ENCODE peak calls at places on chromosomes 2 and 18, in five cellular contexts. P is WERI-Rb-1; G is CD8-positive, alpha-beta T cell; Y is fibroblast of lung; U is OCI-LY7. O is an unnamed sample.

GRCh38 chr2:240622631-240623235 is 2.5 kb upstream of the GPR35 start:
- DNase-seq in P (peak), G (peak), Y (no peak), U (no peak), O (no peak)

GRCh38 chr2:62577994-62578836 is 72.2 kb upstream of the TMEM17 start:
- DNase-seq in P (no peak), G (no peak), Y (peak), U (no peak), O (peak)

GRCh38 chr2:94870392-94871225 is 621 bp upstream of the TEKT4 start:
- DNase-seq in P (peak), G (no peak), Y (no peak), U (peak), O (no peak)

GRCh38 chr2:26640331-26640745 is 828 bp downstream of the CIB4 start:
- DNase-seq in P (no peak), G (no peak), Y (peak), U (no peak), O (peak)

GRCh38 chr2:166653185-166653813 is 159.2 kb upstream of the SCN7A start:
- DNase-seq in P (no peak), G (no peak), Y (peak), U (no peak), O (peak)

GRCh38 chr18:23107718-23108117 is 27.6 kb upstream of the CABLES1 start:
- DNase-seq in P (no peak), G (no peak), Y (no peak), U (no peak), O (no peak)

GRCh38 chr2:64273524-64274398 is 129.5 kb upstream of the PELI1 start:
- DNase-seq in P (no peak), G (no peak), Y (peak), U (no peak), O (peak)

GRCh38 chr2:176370423-176370822 is 101.2 kb downstream of the MTX2 start:
- DNase-seq in P (no peak), G (no peak), Y (no peak), U (no peak), O (no peak)

GRCh38 chr2:201218780-201219179 is 35.8 kb downstream of the CASP10 start:
- DNase-seq in P (no peak), G (no peak), Y (peak), U (no peak), O (no peak)

GRCh38 chr2:30252723-30253688 is 21.7 kb downstream of the LBH start:
- DNase-seq in P (peak), G (peak), Y (peak), U (no peak), O (peak)

GRCh38 chr2:238709324-238709723 is 138.6 kb upstream of the TWIST2 start:
- DNase-seq in P (no peak), G (no peak), Y (no peak), U (no peak), O (no peak)

GRCh38 chr2:170824526-170825015 is 7.9 kb downstream of the GAD1 start:
- DNase-seq in P (no peak), G (no peak), Y (no peak), U (no peak), O (no peak)

GRCh38 chr2:234679766-234680687 is 183.1 kb upstream of the ARL4C start:
- DNase-seq in P (no peak), G (no peak), Y (peak), U (no peak), O (peak)

GRCh38 chr2:44674473-44675299 is 266.8 kb upstream of the SIX3 start:
- DNase-seq in P (no peak), G (no peak), Y (no peak), U (peak), O (no peak)

GRCh38 chr18:74468547-74469014 is 11.5 kb upstream of the DIPK1C start:
- DNase-seq in P (no peak), G (no peak), Y (peak), U (no peak), O (peak)

GRCh38 chr18:78526923-78527775 is 452.5 kb upstream of the SALL3 start:
- DNase-seq in P (peak), G (no peak), Y (no peak), U (no peak), O (no peak)

GRCh38 chr2:46335404-46335965 is 38.3 kb downstream of the EPAS1 start:
- DNase-seq in P (no peak), G (no peak), Y (peak), U (no peak), O (peak)

GRCh38 chr18:23981369-23981768 is 33.2 kb upstream of the TTC39C start:
- DNase-seq in P (peak), G (no peak), Y (no peak), U (peak), O (no peak)

GRCh38 chr2:41933585-41934322 is 114.1 kb upstream of the PKDCC start:
- DNase-seq in P (no peak), G (no peak), Y (peak), U (no peak), O (peak)

GRCh38 chr2:11865820-11866219 is 119.4 kb downstream of the LPIN1 start:
- DNase-seq in P (no peak), G (no peak), Y (no peak), U (no peak), O (no peak)

GRCh38 chr18:13004316-13004879 is 13.2 kb downstream of the CEP192 start:
- DNase-seq in P (no peak), G (no peak), Y (no peak), U (no peak), O (no peak)

GRCh38 chr2:210004893-210005292 is 2.5 kb downstream of the RPE start:
- DNase-seq in P (no peak), G (no peak), Y (no peak), U (peak), O (no peak)

GRCh38 chr2:170235860-170236638 is 58.1 kb downstream of the MYO3B start:
- DNase-seq in P (peak), G (no peak), Y (peak), U (peak), O (peak)

GRCh38 chr2:222709191-222709891 is 37.9 kb downstream of the MOGAT1 start:
- DNase-seq in P (peak), G (no peak), Y (peak), U (peak), O (peak)

GRCh38 chr2:159710601-159711180 is 1.6 kb upstream of the MARCHF7 start:
- DNase-seq in P (no peak), G (no peak), Y (peak), U (no peak), O (peak)

GRCh38 chr2:221546505-221547225 is 25.4 kb downstream of the EPHA4 start:
- DNase-seq in P (no peak), G (no peak), Y (no peak), U (no peak), O (no peak)

GRCh38 chr2:196263181-196263747 is 91.9 kb upstream of the STK17B start:
- DNase-seq in P (no peak), G (no peak), Y (peak), U (peak), O (no peak)

GRCh38 chr18:54531402-54532065 is 59.5 kb upstream of the DYNAP start:
- DNase-seq in P (no peak), G (no peak), Y (no peak), U (no peak), O (no peak)

GRCh38 chr2:40240067-40240466 is 211.8 kb downstream of the SLC8A1 start:
- DNase-seq in P (no peak), G (no peak), Y (peak), U (no peak), O (peak)

GRCh38 chr2:109535217-109535946 is 78.4 kb downstream of the SEPTIN10 start:
- DNase-seq in P (no peak), G (no peak), Y (no peak), U (no peak), O (no peak)

GRCh38 chr2:88081924-88082609 is 14.4 kb downstream of the SMYD1 start:
- DNase-seq in P (no peak), G (no peak), Y (no peak), U (no peak), O (no peak)

GRCh38 chr18:35089918-35090550 is 48.8 kb downstream of the MAPRE2 start:
- DNase-seq in P (no peak), G (no peak), Y (peak), U (no peak), O (no peak)

GRCh38 chr2:240818543-240819403 is 1.2 kb downstream of the KIF1A start:
- DNase-seq in P (peak), G (no peak), Y (no peak), U (no peak), O (no peak)

GRCh38 chr2:238231251-238231793 is 8.5 kb downstream of the HES6 start:
- DNase-seq in P (no peak), G (peak), Y (peak), U (no peak), O (peak)

GRCh38 chr2:45938649-45939511 is 287.4 kb downstream of the PRKCE start:
- DNase-seq in P (peak), G (no peak), Y (peak), U (no peak), O (peak)

GRCh38 chr2:238597638-238598528 is 171.2 kb downstream of the ASB1 start:
- DNase-seq in P (no peak), G (no peak), Y (no peak), U (no peak), O (peak)

GRCh38 chr2:216936954-216937357 is 77.1 kb upstream of the TNP1 start:
- DNase-seq in P (no peak), G (no peak), Y (no peak), U (no peak), O (no peak)

GRCh38 chr2:166458682-166459081 is 35.4 kb downstream of the SCN7A start:
- DNase-seq in P (no peak), G (no peak), Y (no peak), U (no peak), O (no peak)

GRCh38 chr2:110682872-110683271 is 5.0 kb upstream of the BUB1 start:
- DNase-seq in P (no peak), G (no peak), Y (no peak), U (no peak), O (no peak)

GRCh38 chr2:110691612-110692258 is 13.9 kb upstream of the BUB1 start:
- DNase-seq in P (no peak), G (no peak), Y (no peak), U (no peak), O (no peak)

GRCh38 chr2:110690345-110690965 is 12.6 kb upstream of the BUB1 start:
- DNase-seq in P (no peak), G (no peak), Y (no peak), U (no peak), O (no peak)

DNA sequence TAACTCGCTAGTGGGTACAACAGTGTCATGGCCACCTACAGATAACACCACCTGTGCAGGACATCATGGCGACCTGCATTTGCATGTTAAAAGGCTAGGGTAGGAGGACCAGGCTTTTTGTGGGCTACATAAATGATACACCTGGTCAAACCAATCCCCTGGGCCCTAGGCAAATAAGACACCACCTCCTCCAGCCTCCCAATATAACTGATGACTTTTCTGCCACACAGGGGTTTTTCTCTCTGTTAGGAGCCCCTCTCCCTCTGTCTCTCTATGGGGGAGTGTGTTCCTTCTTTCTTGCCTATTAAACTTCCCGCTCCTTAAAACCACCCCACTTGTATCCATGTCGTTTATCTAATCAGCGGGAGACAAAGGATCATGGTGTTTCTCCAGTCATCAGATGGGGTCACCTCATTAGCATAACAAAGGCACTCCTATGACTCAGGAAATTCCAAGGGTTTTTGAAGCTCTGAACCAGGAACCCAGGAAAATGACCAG is 10.8 kb upstream of the BUB1 start:
- DNase-seq in P (no peak), G (no peak), Y (peak), U (no peak), O (no peak)
- H3K4me3 ChIP-seq in P (no peak), G (no peak), Y (no peak), U (no peak), O (no peak)

GRCh38 chr2:85011747-85012146 is 40.8 kb downstream of the KCMF1 start:
- DNase-seq in P (peak), G (no peak), Y (no peak), U (peak), O (no peak)
- TF ChIP-seq CTCF in P (peak), G (no peak), Y (no peak), U (peak), O (peak)

GRCh38 chr2:226483143-226483542 is 316.5 kb downstream of the IRS1 start:
- DNase-seq in P (no peak), G (no peak), Y (peak), U (no peak), O (no peak)

GRCh38 chr2:226487573-226487972 is 312.0 kb downstream of the IRS1 start:
- DNase-seq in P (no peak), G (no peak), Y (peak), U (no peak), O (no peak)

GRCh38 chr2:226488034-226488433 is 311.6 kb downstream of the IRS1 start:
- DNase-seq in P (no peak), G (no peak), Y (no peak), U (no peak), O (no peak)

GRCh38 chr2:226478121-226478809 is 321.4 kb downstream of the IRS1 start:
- DNase-seq in P (no peak), G (no peak), Y (peak), U (no peak), O (peak)

DNA sequence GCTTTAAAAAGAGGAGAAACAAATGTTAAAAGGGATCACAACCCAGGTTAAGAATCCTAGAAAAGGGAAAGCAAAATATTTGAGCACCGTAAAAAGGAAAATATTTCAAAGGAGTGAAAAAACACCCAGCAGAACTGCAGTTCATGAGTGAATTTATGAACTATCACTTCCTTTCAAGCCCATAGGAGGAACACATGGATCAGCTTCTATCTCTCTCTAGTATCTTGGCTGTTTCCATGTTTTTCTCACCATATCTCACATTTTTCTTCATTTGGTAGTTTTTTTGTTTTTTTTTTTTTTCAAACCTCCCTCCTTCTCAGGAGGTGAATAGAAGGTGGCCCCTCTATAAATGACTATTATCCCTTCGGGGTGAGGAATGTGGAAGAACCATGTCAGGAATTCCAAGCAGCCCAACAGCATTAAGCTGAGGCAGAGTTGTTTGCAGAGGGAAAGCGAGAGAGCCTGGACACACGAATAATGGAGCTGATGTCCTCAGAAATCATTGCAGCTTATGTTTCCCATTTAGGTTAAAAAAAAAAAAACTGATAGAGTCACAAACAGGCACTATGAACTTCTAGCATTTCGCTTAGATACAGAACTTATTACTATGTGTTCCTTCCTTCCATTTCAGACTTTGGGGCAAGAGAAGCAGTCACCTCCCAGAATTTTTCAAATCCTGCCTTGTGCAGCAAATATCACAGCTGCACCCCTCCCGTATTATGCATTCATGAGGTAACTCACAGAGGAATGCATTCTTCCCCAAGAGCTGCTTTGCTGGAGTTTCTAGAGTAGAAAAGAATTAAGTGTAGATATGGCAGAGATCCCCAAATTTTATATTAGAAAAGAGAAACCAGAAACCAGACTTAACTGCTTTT is 315.6 kb downstream of the IRS1 start:
- DNase-seq in P (no peak), G (no peak), Y (peak), U (no peak), O (peak)
- H3K4me3 ChIP-seq in P (no peak), G (no peak), Y (no peak), U (no peak), O (no peak)

GRCh38 chr2:27723372-27724144 is 48.0 kb upstream of the MRPL33 start:
- DNase-seq in P (peak), G (no peak), Y (peak), U (peak), O (peak)
- TF ChIP-seq CTCF in P (peak), G (peak), Y (peak), U (peak), O (peak)